ENCODE peak calls at places on chromosome 2, in ten cellular contexts. P is stomach, U is GM23338, V is OCI-LY7, R is lower leg skin, G is prostate gland, E is lower lobe of right lung, W is left lung, O is epithelial cell of esophagus, C is thoracic aorta. I is an unnamed sample.

GRCh38 chr2:11080253-11081115 is 74.8 kb upstream of the SLC66A3 start:
- DNase-seq in P (no peak), U (peak; percentile 36), V (no peak), R (peak; percentile 8), G (no peak), E (no peak), W (no peak), O (no peak), C (no peak), I (no peak)

GRCh38 chr2:215022418-215022817 is 116.0 kb downstream of the ABCA12 start:
- DNase-seq in P (no peak), U (peak; percentile 9), V (no peak), R (no peak), G (no peak), E (no peak), W (no peak), O (peak; percentile 43), C (no peak), I (peak; percentile 12)

GRCh38 chr2:181762000-181762399 is 81.7 kb upstream of the NEUROD1 start:
- DNase-seq in P (no peak), U (no peak), V (no peak), R (no peak), G (no peak), E (no peak), W (no peak), O (no peak), C (no peak), I (no peak)

GRCh38 chr2:149065236-149065635 is 26.7 kb downstream of the LYPD6B start:
- DNase-seq in P (no peak), U (no peak), V (no peak), R (no peak), G (no peak), E (no peak), W (no peak), O (no peak), C (no peak), I (peak; percentile 50)

GRCh38 chr2:62382757-62383156 is 123.2 kb downstream of the TMEM17 start:
- DNase-seq in P (no peak), U (no peak), V (peak; percentile 78), R (no peak), G (no peak), E (no peak), W (no peak), O (no peak), C (no peak), I (peak; percentile 13)

GRCh38 chr2:177028296-177028695 is 184.3 kb upstream of the HNRNPA3 start:
- DNase-seq in P (no peak), U (peak; percentile 41), V (no peak), R (no peak), G (no peak), E (no peak), W (no peak), O (no peak), C (no peak), I (no peak)

GRCh38 chr2:55416826-55417568 is 2.7 kb downstream of the CCDC88A start:
- DNase-seq in P (no peak), U (no peak), V (peak; percentile 23), R (no peak), G (no peak), E (no peak), W (no peak), O (no peak), C (no peak), I (no peak)

GRCh38 chr2:27857417-27858172 is 32.6 kb downstream of the RBKS start:
- DNase-seq in P (no peak), U (no peak), V (no peak), R (no peak), G (no peak), E (no peak), W (no peak), O (peak; percentile 93), C (no peak), I (peak; percentile 75)

GRCh38 chr2:134774786-134775641 is 56.2 kb upstream of the TMEM163 start:
- DNase-seq in P (peak; percentile 42), U (no peak), V (no peak), R (no peak), G (no peak), E (no peak), W (no peak), O (peak; percentile 72), C (no peak), I (no peak)

GRCh38 chr2:134774074-134774742 is 55.4 kb upstream of the TMEM163 start:
- DNase-seq in P (peak; percentile 50), U (no peak), V (no peak), R (no peak), G (no peak), E (no peak), W (no peak), O (peak; percentile 49), C (no peak), I (no peak)

GRCh38 chr2:134773372-134774073 is 54.7 kb upstream of the TMEM163 start:
- DNase-seq in P (peak; percentile 49), U (peak; percentile 56), V (no peak), R (no peak), G (no peak), E (no peak), W (no peak), O (no peak), C (no peak), I (no peak)

GRCh38 chr2:134772493-134773169 is 53.8 kb upstream of the TMEM163 start:
- DNase-seq in P (peak; percentile 30), U (peak; percentile 57), V (no peak), R (no peak), G (no peak), E (no peak), W (no peak), O (peak; percentile 73), C (no peak), I (no peak)

GRCh38 chr2:134771313-134771801 is 52.6 kb upstream of the TMEM163 start:
- DNase-seq in P (no peak), U (peak; percentile 44), V (no peak), R (no peak), G (no peak), E (no peak), W (no peak), O (no peak), C (no peak), I (no peak)
- H3K4me3 ChIP-seq in P (no peak overlapping the region), U (no peak overlapping the region), V (no peak overlapping the region), R (no peak overlapping the region), G (no peak overlapping the region), E (no peak overlapping the region), W (no peak overlapping the region), O (no peak overlapping the region), C (no peak overlapping the region), I (no peak overlapping the region)

GRCh38 chr2:160474891-160475795 is 18.5 kb downstream of the RBMS1 start:
- DNase-seq in P (no peak), U (peak; percentile 57), V (no peak), R (no peak), G (no peak), E (no peak), W (no peak), O (no peak), C (no peak), I (no peak)

GRCh38 chr2:160471950-160472349 is 21.7 kb downstream of the RBMS1 start:
- DNase-seq in P (no peak), U (no peak), V (no peak), R (no peak), G (no peak), E (no peak), W (no peak), O (no peak), C (no peak), I (peak; percentile 59)

GRCh38 chr2:160474319-160474645 is 19.3 kb downstream of the RBMS1 start:
- DNase-seq in P (no peak), U (no peak), V (no peak), R (no peak), G (no peak), E (no peak), W (no peak), O (peak; percentile 25), C (no peak), I (no peak)

GRCh38 chr2:160473508-160474318 is 19.9 kb downstream of the RBMS1 start:
- DNase-seq in P (no peak), U (no peak), V (no peak), R (no peak), G (no peak), E (no peak), W (no peak), O (no peak), C (no peak), I (no peak)

DNA sequence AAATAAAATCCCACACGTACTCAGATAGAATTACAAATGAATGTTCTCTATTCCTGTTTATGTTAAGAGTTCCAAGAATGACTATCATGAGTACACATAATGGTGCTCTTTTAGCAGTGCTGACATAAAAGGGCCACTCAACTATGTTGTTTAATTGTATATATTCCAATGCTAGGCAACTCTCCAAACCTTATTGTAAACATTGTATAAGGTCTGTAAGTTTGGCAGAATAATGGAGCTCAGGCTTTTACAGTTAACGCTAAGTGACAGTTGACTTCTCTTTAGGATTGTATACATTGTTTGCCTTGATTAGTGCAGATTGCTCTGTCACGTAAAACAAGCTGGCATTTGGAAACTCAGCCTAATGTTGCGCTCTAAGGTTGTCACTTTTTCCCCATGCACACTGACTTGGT is 20.8 kb downstream of the RBMS1 start:
- DNase-seq in P (no peak), U (no peak), V (no peak), R (no peak), G (no peak), E (no peak), W (no peak), O (no peak), C (no peak), I (no peak)
- TF ChIP-seq CTCF in P (no peak), U (no peak), V (no peak), R (no peak), G (no peak), E (no peak), W (no peak), O (no peak), C (no peak), I (no peak)

DNA sequence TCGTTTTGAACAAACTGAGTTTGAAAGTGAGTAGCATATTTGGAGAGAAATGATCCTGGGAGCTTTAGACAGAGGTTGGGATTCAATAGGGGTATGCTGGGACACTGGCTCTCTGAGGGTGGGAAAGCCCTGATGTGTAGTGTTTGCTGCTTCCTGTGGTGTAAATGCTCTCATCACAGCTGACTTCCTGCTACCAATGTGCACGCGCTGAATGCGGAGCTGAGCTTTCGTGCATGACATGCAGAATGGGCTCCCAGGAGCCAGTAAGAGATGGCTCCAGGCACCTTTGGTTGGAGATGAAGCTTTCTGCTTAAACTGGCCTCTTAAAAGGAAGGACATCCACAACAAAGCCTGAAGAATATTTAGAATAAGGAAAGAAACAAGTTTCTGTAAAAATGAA is 224.1 kb upstream of the CCDC150 start:
- DNase-seq in P (no peak), U (no peak), V (peak; percentile 1), R (no peak), G (no peak), E (no peak), W (no peak), O (no peak), C (no peak), I (no peak)
- H3K4me3 ChIP-seq in P (no peak overlapping the region), U (no peak overlapping the region), V (no peak overlapping the region), R (no peak overlapping the region), G (no peak overlapping the region), E (no peak overlapping the region), W (no peak overlapping the region), O (no peak overlapping the region), C (no peak overlapping the region), I (no peak overlapping the region)

GRCh38 chr2:206443735-206444527 is 599 bp downstream of the ADAM23 start:
- DNase-seq in P (no peak), U (peak; percentile 68), V (peak; percentile 6), R (no peak), G (no peak), E (no peak), W (peak; percentile 76), O (peak; percentile 16), C (no peak), I (peak; percentile 28)

GRCh38 chr2:206445948-206446347 is 2.6 kb downstream of the ADAM23 start:
- DNase-seq in P (no peak), U (no peak), V (no peak), R (no peak), G (no peak), E (no peak), W (no peak), O (no peak), C (no peak), I (no peak)

GRCh38 chr2:206442516-206442853 is 847 bp upstream of the ADAM23 start:
- DNase-seq in P (no peak), U (no peak), V (no peak), R (no peak), G (no peak), E (no peak), W (no peak), O (no peak), C (no peak), I (no peak)

GRCh38 chr2:206438196-206438727 is 5.1 kb upstream of the ADAM23 start:
- DNase-seq in P (no peak), U (no peak), V (no peak), R (no peak), G (no peak), E (no peak), W (no peak), O (no peak), C (no peak), I (no peak)

DNA sequence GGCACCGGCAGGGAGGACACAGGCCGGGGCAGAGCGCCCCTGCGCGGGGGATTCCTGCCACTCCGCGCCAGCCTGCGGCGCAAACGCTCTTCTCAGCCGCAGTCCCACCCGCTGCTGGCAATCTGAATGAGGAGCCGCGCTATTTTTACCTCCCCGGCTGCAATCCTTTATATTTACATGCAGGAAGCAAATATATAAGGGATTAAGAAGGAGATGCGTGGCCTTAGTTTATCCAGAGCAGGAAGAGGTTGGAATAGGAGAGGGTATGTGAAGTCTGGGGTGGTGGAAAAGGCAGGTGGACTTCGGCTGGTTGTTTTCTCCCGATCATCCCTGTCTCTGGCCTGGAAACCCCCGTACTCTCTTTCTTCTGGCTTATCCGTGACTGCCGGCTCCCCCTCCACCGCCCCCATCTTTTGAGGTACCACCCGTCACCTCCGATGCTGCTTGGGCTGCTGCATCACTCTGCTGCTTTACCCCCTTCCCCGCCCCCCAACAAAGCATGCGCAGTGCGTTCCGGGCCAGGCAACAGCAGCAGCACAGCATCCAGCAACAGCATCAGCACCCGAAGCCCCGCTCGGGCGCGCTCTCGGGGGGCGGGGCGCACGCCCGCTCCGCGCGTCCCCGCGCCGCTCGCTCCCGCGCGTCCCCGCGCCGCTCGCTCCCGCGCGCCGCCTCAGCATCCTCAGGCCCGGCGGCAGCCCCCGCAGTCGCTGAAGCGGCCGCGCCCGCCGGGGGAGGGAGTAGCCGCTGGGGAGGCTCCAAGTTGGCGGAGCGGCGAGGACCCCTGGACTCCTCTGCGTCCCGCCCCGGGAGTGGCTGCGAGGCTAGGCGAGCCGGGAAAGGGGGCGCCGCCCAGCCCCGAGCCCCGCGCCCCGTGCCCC is at the start of gene ADAM23:
- DNase-seq in P (no peak), U (peak; percentile 84), V (peak; percentile 14), R (no peak), G (no peak), E (no peak), W (peak; percentile 69), O (peak; percentile 9), C (no peak), I (peak; percentile 31)
- TF ChIP-seq CTCF in P (no peak), U (peak; percentile 70), V (no peak), R (no peak), G (no peak), E (no peak), W (no peak), O (no peak), C (no peak), I (no peak)